ENCODE peak calls at places on chromosome 19, in eight cellular contexts. Z is cardiac muscle cell; I is hepatocyte; A is CD8-positive, alpha-beta T cell; H is sigmoid colon; E is PC-3; N is transverse colon; K is psoas muscle. F is an unnamed sample.

GRCh38 chr19:1453525-1454371 is 3.8 kb downstream of the APC2 start:
- DNase-seq in E (peak; percentile 64), H (no peak), I (no peak), N (no peak), A (no peak), Z (no peak), K (no peak), F (no peak)

GRCh38 chr19:33440682-33441081 is 67.2 kb downstream of the CEBPG start:
- DNase-seq in I (no peak), K (no peak), H (peak; percentile 35), E (no peak), N (no peak), A (no peak), Z (no peak), F (no peak)

GRCh38 chr19:38679839-38680238 is 32.4 kb downstream of the ACTN4 start:
- DNase-seq in A (no peak), E (no peak), H (no peak), N (no peak), Z (no peak), I (peak; percentile 16), K (no peak), F (no peak)

GRCh38 chr19:18086590-18087138 is at the start of gene IL12RB1:
- DNase-seq in Z (no peak), N (peak; percentile 47), A (peak; percentile 62), I (no peak), E (no peak), K (no peak), H (no peak), F (no peak)

GRCh38 chr19:49880162-49880869 is 2.8 kb downstream of the TBC1D17 start:
- DNase-seq in H (no peak), A (no peak), K (no peak), I (no peak), N (no peak), Z (no peak), E (no peak), F (no peak)

GRCh38 chr19:49502866-49503581 is 6.8 kb downstream of the RPS11 start:
- DNase-seq in K (peak; percentile 52), E (peak; percentile 83), A (peak; percentile 50), I (peak; percentile 85), H (no peak), N (peak; percentile 43), Z (peak; percentile 94), F (no peak)

GRCh38 chr19:3547301-3547731 is 8.3 kb downstream of the TEKTIP1 start:
- DNase-seq in Z (no peak), H (no peak), I (no peak), A (peak; percentile 24), E (peak; percentile 24), K (no peak), N (no peak), F (no peak)

GRCh38 chr19:10603084-10603872 is 16.2 kb upstream of the AP1M2 start:
- DNase-seq in H (peak; percentile 68), A (peak; percentile 86), K (peak; percentile 47), Z (peak; percentile 29), E (no peak), N (peak; percentile 66), I (peak; percentile 29), F (no peak)

GRCh38 chr19:41589371-41589770 is 13.4 kb downstream of the CEACAM21 start:
- DNase-seq in Z (no peak), K (no peak), I (no peak), H (no peak), E (no peak), N (no peak), A (no peak), F (no peak)

GRCh38 chr19:49591731-49592485 is 926 bp downstream of the PRR12 start:
- DNase-seq in N (peak; percentile 50), E (peak; percentile 57), H (peak; percentile 74), Z (peak; percentile 49), I (peak; percentile 55), K (peak; percentile 40), A (peak; percentile 53), F (peak; percentile 52)

GRCh38 chr19:3479177-3479818 is 1.0 kb downstream of the SMIM24 start:
- DNase-seq in K (no peak), Z (no peak), A (peak; percentile 41), N (peak; percentile 37), E (peak; percentile 5), H (no peak), I (peak; percentile 62), F (no peak)

GRCh38 chr19:54165222-54165621 is 5.7 kb upstream of the LENG1 start:
- DNase-seq in K (no peak), H (no peak), I (no peak), Z (no peak), E (no peak), N (no peak), A (no peak), F (no peak)

GRCh38 chr19:54160948-54161347 is 1.4 kb upstream of the LENG1 start:
- DNase-seq in N (no peak), I (no peak), K (no peak), H (no peak), Z (no peak), E (peak; percentile 43), A (no peak), F (no peak)

GRCh38 chr19:54162241-54162805 is 2.8 kb upstream of the LENG1 start:
- DNase-seq in E (peak; percentile 86), N (peak; percentile 95), I (peak; percentile 91), Z (peak; percentile 73), A (peak; percentile 75), H (peak; percentile 96), K (peak; percentile 86), F (peak; percentile 84)

GRCh38 chr19:54162884-54163283 is 3.4 kb upstream of the LENG1 start:
- DNase-seq in E (no peak), Z (no peak), I (no peak), K (no peak), A (no peak), H (no peak), N (no peak), F (no peak)

GRCh38 chr19:54164369-54165068 is 5.0 kb upstream of the LENG1 start:
- DNase-seq in E (peak; percentile 94), N (peak; percentile 95), Z (peak; percentile 59), K (no peak), I (peak; percentile 89), A (peak; percentile 61), H (peak; percentile 85), F (peak; percentile 89)
- TF ChIP-seq CTCF in E (no peak), N (no peak), Z (no peak), K (no peak), I (no peak), A (no peak), H (no peak), F (no peak)

GRCh38 chr19:46069841-46070341 is 29.1 kb upstream of the IGFL4 start:
- DNase-seq in Z (peak; percentile 95), A (no peak), K (no peak), E (peak; percentile 67), N (no peak), H (no peak), I (peak; percentile 69), F (no peak)
- H3K4me1 ChIP-seq in Z (no peaks in the 10 kb centered on the region), A (no peaks in the 10 kb centered on the region), K (no peaks in the 10 kb centered on the region), E (peaks cover 38% of the 10 kb centered on the region), N (no peaks in the 10 kb centered on the region), H (no peaks in the 10 kb centered on the region), I (peaks cover 10% of the 10 kb centered on the region), F (no peaks in the 10 kb centered on the region)

DNA sequence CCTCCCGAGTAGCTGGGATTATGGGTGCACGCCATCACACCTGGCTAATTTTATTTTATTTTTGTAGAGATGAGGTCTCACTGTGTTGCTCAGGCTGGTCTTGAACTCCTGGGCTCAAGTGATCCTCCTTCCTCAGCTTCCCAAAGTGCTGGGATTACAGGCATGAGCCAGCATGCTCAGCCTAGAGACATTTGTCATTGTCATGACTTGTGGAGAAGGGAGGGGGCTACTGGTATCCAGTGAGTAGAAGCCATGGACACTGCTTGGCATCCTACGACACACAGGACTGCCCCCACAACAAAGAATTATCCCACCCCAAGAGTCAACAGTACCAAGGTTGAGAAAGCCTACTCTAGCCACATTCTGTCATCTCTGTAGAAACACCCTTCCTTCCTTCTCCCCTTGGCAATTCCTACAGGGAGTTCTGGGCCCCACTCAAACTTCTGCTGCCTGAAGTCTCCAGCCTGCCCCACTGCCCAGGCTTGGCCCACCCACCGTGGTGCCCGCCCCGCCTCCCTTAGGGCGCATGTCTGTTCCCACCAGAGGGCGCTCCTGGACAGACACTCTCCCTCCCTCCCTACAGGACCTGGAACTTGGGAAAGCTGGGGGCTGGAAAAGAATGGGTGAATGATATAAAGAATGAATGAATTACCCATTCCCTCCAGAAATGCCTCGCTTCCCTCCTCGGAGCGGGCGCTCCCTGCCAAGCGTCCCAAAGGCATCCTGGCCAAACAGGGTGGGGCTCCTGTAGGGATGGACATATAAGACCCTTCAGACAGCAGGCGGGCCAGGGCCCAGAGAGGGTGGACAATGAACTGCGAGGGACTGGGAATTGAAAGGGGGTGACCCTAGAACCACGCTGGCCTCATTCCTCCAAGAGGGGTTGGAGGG is 5.5 kb upstream of the EMP3 start:
- DNase-seq in A (peak; percentile 84), H (peak; percentile 90), Z (peak; percentile 87), I (peak; percentile 86), K (peak; percentile 82), N (peak; percentile 91), E (peak; percentile 78), F (peak; percentile 85)
- H3K27ac ChIP-seq in A (no peak overlapping the region), H (peak overlapping the region; percentile 98), Z (no peak overlapping the region), I (no peak overlapping the region), K (peak overlapping the region; percentile 93), N (peak overlapping the region; percentile 99), E (no peak overlapping the region), F (no peak overlapping the region)

DNA sequence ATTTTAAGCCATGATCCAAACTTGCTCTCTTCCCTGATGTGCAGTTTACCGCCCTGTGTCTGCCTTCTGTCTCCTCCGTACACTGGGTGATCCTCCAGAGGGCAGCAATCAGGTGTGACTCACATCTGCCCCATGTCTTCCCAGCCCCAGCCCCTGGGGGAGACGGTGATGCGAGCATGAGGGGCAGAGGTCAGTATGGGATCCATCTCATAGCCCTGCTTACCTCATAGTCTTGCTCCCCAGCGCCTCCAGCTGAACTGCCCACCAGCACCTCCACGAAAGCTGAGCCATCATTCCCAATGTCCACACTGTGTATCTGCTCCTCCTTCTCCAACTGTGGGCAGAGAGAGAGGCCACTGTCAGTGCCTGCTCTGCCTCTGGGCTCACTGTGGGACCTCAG is 14.6 kb downstream of the XRCC1 start:
- DNase-seq in E (no peak), K (no peak), H (no peak), A (no peak), I (no peak), Z (no peak), N (no peak), F (no peak)
- TF ChIP-seq CTCF in E (peak; percentile 32), K (no peak), H (no peak), A (no peak), I (no peak), Z (no peak), N (no peak), F (no peak)

F was measured in lung.